ENCODE peak calls at places on chromosomes 3 and 15, in seven cellular contexts. One of them, this sample, is unnamed.

GRCh38 chr3:24953060-24953771 is 458.6 kb upstream of the THRB start:
- DNase-seq in fibroblast of mammary gland: no peak
- DNase-seq in GM23338: no peak
- DNase-seq in suprapubic skin: no peak
- DNase-seq in ovary: no peak
- DNase-seq in psoas muscle: no peak
- DNase-seq in A549: no peak
- DNase-seq in this sample: no peak

GRCh38 chr3:118165413-118165812 is 869.2 kb downstream of the IGSF11 start:
- DNase-seq in psoas muscle: no peak
- DNase-seq in A549: no peak
- DNase-seq in fibroblast of mammary gland: no peak
- DNase-seq in ovary: no peak
- DNase-seq in GM23338: no peak
- DNase-seq in suprapubic skin: no peak
- DNase-seq in this sample: no peak

GRCh38 chr3:123817413-123817812 is 66.7 kb downstream of the MYLK start:
- DNase-seq in psoas muscle: no peak
- DNase-seq in fibroblast of mammary gland: no peak
- DNase-seq in A549: no peak
- DNase-seq in suprapubic skin: no peak
- DNase-seq in ovary: no peak
- DNase-seq in GM23338: no peak
- DNase-seq in this sample: peak

GRCh38 chr3:55564709-55565108 is 77.6 kb upstream of the WNT5A start:
- DNase-seq in suprapubic skin: no peak
- DNase-seq in GM23338: no peak
- DNase-seq in psoas muscle: no peak
- DNase-seq in ovary: no peak
- DNase-seq in A549: no peak
- DNase-seq in fibroblast of mammary gland: no peak
- DNase-seq in this sample: no peak

GRCh38 chr3:188262488-188262887 is 108.5 kb downstream of the LPP start:
- DNase-seq in psoas muscle: no peak
- DNase-seq in A549: no peak
- DNase-seq in GM23338: no peak
- DNase-seq in suprapubic skin: no peak
- DNase-seq in ovary: no peak
- DNase-seq in fibroblast of mammary gland: no peak
- DNase-seq in this sample: no peak

GRCh38 chr3:196186661-196187573 is 24.3 kb downstream of the ZDHHC19 start:
- DNase-seq in suprapubic skin: no peak
- DNase-seq in GM23338: peak
- DNase-seq in psoas muscle: peak
- DNase-seq in A549: no peak
- DNase-seq in ovary: peak
- DNase-seq in fibroblast of mammary gland: no peak
- DNase-seq in this sample: no peak

GRCh38 chr3:99852851-99853250 is 35.2 kb downstream of the CMSS1 start:
- DNase-seq in fibroblast of mammary gland: peak
- DNase-seq in suprapubic skin: no peak
- DNase-seq in GM23338: no peak
- DNase-seq in A549: no peak
- DNase-seq in psoas muscle: no peak
- DNase-seq in ovary: no peak
- DNase-seq in this sample: no peak

GRCh38 chr3:158097571-158098553 is 8.4 kb downstream of the SHOX2 start:
- DNase-seq in psoas muscle: peak
- DNase-seq in fibroblast of mammary gland: no peak
- DNase-seq in A549: peak
- DNase-seq in suprapubic skin: no peak
- DNase-seq in ovary: peak
- DNase-seq in GM23338: peak
- DNase-seq in this sample: no peak

GRCh38 chr3:15460891-15461524 is 33.6 kb downstream of the EAF1 start:
- DNase-seq in GM23338: no peak
- DNase-seq in psoas muscle: no peak
- DNase-seq in suprapubic skin: peak
- DNase-seq in ovary: no peak
- DNase-seq in fibroblast of mammary gland: no peak
- DNase-seq in A549: no peak
- DNase-seq in this sample: no peak

GRCh38 chr15:80709542-80709941 is 14.4 kb downstream of the ABHD17C start:
- DNase-seq in fibroblast of mammary gland: no peak
- DNase-seq in suprapubic skin: peak
- DNase-seq in GM23338: no peak
- DNase-seq in ovary: no peak
- DNase-seq in A549: no peak
- DNase-seq in psoas muscle: no peak
- DNase-seq in this sample: no peak

GRCh38 chr3:121942116-121942786 is 48.0 kb downstream of the SLC15A2 start:
- DNase-seq in ovary: no peak
- DNase-seq in A549: no peak
- DNase-seq in fibroblast of mammary gland: peak
- DNase-seq in GM23338: no peak
- DNase-seq in suprapubic skin: no peak
- DNase-seq in psoas muscle: no peak
- DNase-seq in this sample: no peak

GRCh38 chr3:40805456-40805855 is 280.7 kb downstream of the ZNF621 start:
- DNase-seq in fibroblast of mammary gland: no peak
- DNase-seq in suprapubic skin: no peak
- DNase-seq in ovary: no peak
- DNase-seq in psoas muscle: no peak
- DNase-seq in GM23338: no peak
- DNase-seq in A549: no peak
- DNase-seq in this sample: no peak

GRCh38 chr3:64145438-64145837 is 79.8 kb downstream of the PRICKLE2 start:
- DNase-seq in suprapubic skin: no peak
- DNase-seq in ovary: no peak
- DNase-seq in GM23338: no peak
- DNase-seq in A549: no peak
- DNase-seq in psoas muscle: no peak
- DNase-seq in fibroblast of mammary gland: no peak
- DNase-seq in this sample: no peak

GRCh38 chr3:154120903-154121235 is 321 bp upstream of the ARHGEF26 start:
- DNase-seq in fibroblast of mammary gland: peak
- DNase-seq in suprapubic skin: no peak
- DNase-seq in psoas muscle: no peak
- DNase-seq in GM23338: no peak
- DNase-seq in A549: no peak
- DNase-seq in ovary: no peak
- DNase-seq in this sample: no peak

GRCh38 chr3:187742351-187743171 is 2.7 kb downstream of the BCL6 start:
- DNase-seq in fibroblast of mammary gland: peak
- DNase-seq in A549: no peak
- DNase-seq in ovary: no peak
- DNase-seq in psoas muscle: peak
- DNase-seq in GM23338: no peak
- DNase-seq in suprapubic skin: no peak
- DNase-seq in this sample: no peak

GRCh38 chr3:79497447-79498111 is 270.2 kb downstream of the ROBO1 start:
- DNase-seq in suprapubic skin: no peak
- DNase-seq in GM23338: peak
- DNase-seq in psoas muscle: no peak
- DNase-seq in ovary: no peak
- DNase-seq in A549: no peak
- DNase-seq in fibroblast of mammary gland: peak
- DNase-seq in this sample: peak
- TF ChIP-seq CTCF in suprapubic skin: no peak
- TF ChIP-seq CTCF in GM23338: peak
- TF ChIP-seq CTCF in psoas muscle: peak
- TF ChIP-seq CTCF in ovary: no peak
- TF ChIP-seq CTCF in A549: peak
- TF ChIP-seq CTCF in fibroblast of mammary gland: peak
- TF ChIP-seq CTCF in this sample: peak

GRCh38 chr3:4302747-4303146 is 422 bp upstream of the SETMAR start:
- DNase-seq in psoas muscle: peak
- DNase-seq in ovary: no peak
- DNase-seq in suprapubic skin: no peak
- DNase-seq in fibroblast of mammary gland: no peak
- DNase-seq in GM23338: no peak
- DNase-seq in A549: no peak
- DNase-seq in this sample: no peak
- H3K4me3 ChIP-seq in psoas muscle: peak
- H3K4me3 ChIP-seq in ovary: peak
- H3K4me3 ChIP-seq in suprapubic skin: peak
- H3K4me3 ChIP-seq in fibroblast of mammary gland: peak
- H3K4me3 ChIP-seq in GM23338: peak
- H3K4me3 ChIP-seq in A549: peak
- H3K4me3 ChIP-seq in this sample: peak

GRCh38 chr3:112990672-112991602 is at the start of gene GTPBP8:
- DNase-seq in GM23338: peak
- DNase-seq in fibroblast of mammary gland: peak
- DNase-seq in ovary: peak
- DNase-seq in psoas muscle: peak
- DNase-seq in A549: peak
- DNase-seq in suprapubic skin: peak
- DNase-seq in this sample: peak
- TF ChIP-seq CTCF in GM23338: no peak
- TF ChIP-seq CTCF in fibroblast of mammary gland: no peak
- TF ChIP-seq CTCF in ovary: peak
- TF ChIP-seq CTCF in psoas muscle: no peak
- TF ChIP-seq CTCF in A549: no peak
- TF ChIP-seq CTCF in suprapubic skin: no peak
- TF ChIP-seq CTCF in this sample: peak

GRCh38 chr3:103057477-103057876 is 622.7 kb downstream of the ZPLD1 start:
- DNase-seq in fibroblast of mammary gland: no peak
- DNase-seq in ovary: no peak
- DNase-seq in A549: no peak
- DNase-seq in suprapubic skin: no peak
- DNase-seq in GM23338: no peak
- DNase-seq in psoas muscle: no peak
- DNase-seq in this sample: no peak
- H3K4me3 ChIP-seq in fibroblast of mammary gland: no peak
- H3K4me3 ChIP-seq in ovary: no peak
- H3K4me3 ChIP-seq in A549: no peak
- H3K4me3 ChIP-seq in suprapubic skin: no peak
- H3K4me3 ChIP-seq in GM23338: no peak
- H3K4me3 ChIP-seq in psoas muscle: no peak
- H3K4me3 ChIP-seq in this sample: no peak